ENCODE peak calls at places on chromosomes 3 and 15, in ten cellular contexts. K is adrenal gland, H is WERI-Rb-1, C is AG10803, G is testis, U is epithelial cell of esophagus, B is psoas muscle, R is keratinocyte, W is kidney, V is lower leg skin. M is an unnamed sample.

GRCh38 chr3:105598047-105598796 is 231.5 kb downstream of the ALCAM start:
- DNase-seq in U (peak; percentile 91), B (no peak), C (peak; percentile 90), W (no peak), V (no peak), R (peak; percentile 95), K (no peak), G (no peak), H (no peak), M (no peak)

GRCh38 chr15:62932436-62932835 is 110.1 kb upstream of the TPM1 start:
- DNase-seq in C (peak; percentile 99), H (no peak), U (no peak), B (no peak), K (no peak), R (no peak), G (no peak), V (no peak), W (no peak), M (no peak)

GRCh38 chr3:41932511-41932910 is 29.4 kb downstream of the ULK4 start:
- DNase-seq in K (no peak), W (no peak), G (no peak), V (no peak), U (no peak), R (no peak), C (no peak), B (no peak), H (no peak), M (no peak)

GRCh38 chr15:79661411-79661810 is 229.3 kb downstream of the MINAR1 start:
- DNase-seq in H (no peak), B (no peak), W (no peak), R (no peak), U (no peak), G (no peak), C (peak; percentile 64), V (no peak), K (no peak), M (no peak)

GRCh38 chr15:32028921-32029320 is 1.4 kb upstream of the CHRNA7 start:
- DNase-seq in B (no peak), W (no peak), R (no peak), V (no peak), G (no peak), C (no peak), K (no peak), U (no peak), H (peak; percentile 64), M (no peak)

GRCh38 chr3:161821591-161821990 is 325.0 kb downstream of the OTOL1 start:
- DNase-seq in V (no peak), C (no peak), B (no peak), W (no peak), R (no peak), U (no peak), G (no peak), K (no peak), H (no peak), M (no peak)

GRCh38 chr3:57052662-57053061 is 7.8 kb upstream of the SPATA12 start:
- DNase-seq in R (no peak), G (no peak), B (no peak), V (no peak), U (no peak), H (no peak), C (no peak), W (no peak), K (no peak), M (no peak)

GRCh38 chr15:55917881-55918296 is 75.5 kb downstream of the NEDD4 start:
- DNase-seq in W (no peak), U (peak; percentile 88), R (peak; percentile 69), H (peak; percentile 14), K (no peak), G (peak; percentile 28), B (no peak), C (peak; percentile 86), V (no peak), M (no peak)

GRCh38 chr3:115292131-115292530 is 145.0 kb upstream of the ZBTB20 start:
- DNase-seq in W (no peak), R (no peak), G (no peak), H (no peak), B (no peak), K (no peak), C (no peak), V (no peak), U (no peak), M (no peak)

GRCh38 chr3:115292677-115293076 is 145.6 kb upstream of the ZBTB20 start:
- DNase-seq in H (no peak), C (no peak), U (no peak), R (no peak), B (no peak), K (no peak), W (no peak), G (no peak), V (no peak), M (no peak)

GRCh38 chr3:115293321-115293720 is 146.2 kb upstream of the ZBTB20 start:
- DNase-seq in U (no peak), H (no peak), V (no peak), C (peak; percentile 51), W (no peak), B (no peak), K (no peak), G (no peak), R (no peak), M (no peak)
- TF ChIP-seq CTCF in U (no peak), H (no peak), V (no peak), C (no peak), W (no peak), B (no peak), K (no peak), G (no peak), R (no peak), M (no peak)

DNA sequence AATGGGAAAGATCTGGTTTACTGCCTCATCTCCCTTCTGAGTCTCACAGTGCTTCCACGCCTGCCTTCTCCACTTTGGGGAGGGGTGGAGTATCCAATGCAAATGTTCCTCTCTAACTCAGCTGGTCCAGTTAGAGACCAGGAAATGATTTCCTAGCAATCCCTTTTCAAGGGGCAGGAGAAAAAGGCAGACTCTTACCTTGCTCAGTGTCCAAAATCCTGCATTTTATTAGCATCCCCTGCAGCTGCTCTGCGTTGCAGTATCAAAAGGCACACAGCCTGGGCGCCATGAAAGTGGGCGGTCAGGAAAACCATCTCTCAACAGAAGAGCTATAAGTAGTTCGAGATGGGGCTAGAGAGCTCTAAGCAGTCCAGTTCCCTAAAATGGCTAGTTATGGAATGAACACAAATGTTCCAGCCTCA is 451.6 kb downstream of the FOXP1 start:
- DNase-seq in V (no peak), R (no peak), K (no peak), U (no peak), H (no peak), C (no peak), G (no peak), W (no peak), B (no peak), M (peak; percentile 47)
- H3K4me3 ChIP-seq in V (no peak overlapping the region), R (no peak overlapping the region), K (no peak overlapping the region), U (no peak overlapping the region), H (no peak overlapping the region), C (no peak overlapping the region), G (no peak overlapping the region), W (no peak overlapping the region), B (peak overlapping the region; percentile 63), M (peak overlapping the region; percentile 3)

GRCh38 chr3:120568198-120568523 is 28.0 kb upstream of the NDUFB4 start:
- DNase-seq in C (no peak), R (no peak), V (no peak), G (no peak), K (no peak), U (no peak), B (no peak), H (no peak), W (no peak), M (no peak)

GRCh38 chr3:120569224-120569915 is 26.8 kb upstream of the NDUFB4 start:
- DNase-seq in G (no peak), K (no peak), B (no peak), W (no peak), C (no peak), H (no peak), U (peak; percentile 25), R (no peak), V (no peak), M (no peak)

GRCh38 chr3:120568624-120569023 is 27.5 kb upstream of the NDUFB4 start:
- DNase-seq in H (no peak), U (peak; percentile 52), K (no peak), W (no peak), V (no peak), R (no peak), G (no peak), B (no peak), C (peak; percentile 27), M (no peak)

GRCh38 chr3:120566243-120566980 is 29.7 kb upstream of the NDUFB4 start:
- DNase-seq in K (peak; percentile 51), U (no peak), G (no peak), R (no peak), H (no peak), B (no peak), C (no peak), W (no peak), V (no peak), M (no peak)

GRCh38 chr3:120567370-120568197 is 28.6 kb upstream of the NDUFB4 start:
- DNase-seq in W (no peak), V (no peak), U (peak; percentile 29), R (no peak), H (peak; percentile 37), G (peak; percentile 56), C (peak; percentile 43), B (no peak), K (peak; percentile 52), M (no peak)
- TF ChIP-seq CTCF in W (peak; percentile 35), V (no peak), U (peak; percentile 50), R (peak; percentile 32), H (peak; percentile 31), G (no peak), C (peak; percentile 58), B (peak; percentile 23), K (peak; percentile 44), M (no peak)

GRCh38 chr3:127121850-127122249 is 71.1 kb upstream of the PRR23E start:
- DNase-seq in W (no peak), B (no peak), R (no peak), K (no peak), U (no peak), H (no peak), C (no peak), G (no peak), V (no peak), M (no peak)

GRCh38 chr3:127115691-127116351 is 77.1 kb upstream of the PRR23E start:
- DNase-seq in W (no peak), V (no peak), G (no peak), U (no peak), C (no peak), K (no peak), H (no peak), B (no peak), R (no peak), M (no peak)

GRCh38 chr3:127123533-127123932 is 69.4 kb upstream of the PRR23E start:
- DNase-seq in U (no peak), B (no peak), V (no peak), H (no peak), K (no peak), R (no peak), C (no peak), G (no peak), W (no peak), M (no peak)

GRCh38 chr3:127124135-127124534 is 68.8 kb upstream of the PRR23E start:
- DNase-seq in R (no peak), G (no peak), H (no peak), K (no peak), C (no peak), B (no peak), V (no peak), W (no peak), U (peak; percentile 29), M (no peak)

DNA sequence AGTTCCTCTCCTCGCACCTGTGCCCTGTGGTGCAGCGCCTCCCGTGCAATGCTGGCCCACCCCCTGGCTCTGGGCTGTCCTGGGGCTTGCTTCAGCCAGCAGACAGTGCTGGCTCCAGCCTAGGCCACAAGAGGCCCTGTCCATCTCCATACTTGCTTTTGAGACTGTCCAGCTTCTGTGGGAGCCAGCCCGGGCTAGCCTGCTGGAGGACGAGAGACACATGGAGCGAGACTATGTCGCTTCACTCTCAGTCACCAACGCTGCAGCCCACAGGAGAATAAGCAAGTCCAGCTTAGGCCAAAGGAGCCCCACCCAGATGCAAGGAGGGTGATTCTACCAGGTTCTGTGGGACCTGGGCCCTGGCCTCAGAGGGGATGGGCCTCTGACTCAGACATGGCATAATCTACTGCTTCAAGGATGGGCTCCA is 71.7 kb upstream of the PRR23E start:
- DNase-seq in H (no peak), B (no peak), U (no peak), V (no peak), G (no peak), R (no peak), K (no peak), W (no peak), C (no peak), M (no peak)
- H3K4me3 ChIP-seq in H (no peak overlapping the region), B (no peak overlapping the region), U (no peak overlapping the region), V (no peak overlapping the region), G (no peak overlapping the region), R (no peak overlapping the region), K (no peak overlapping the region), W (no peak overlapping the region), C (no peak overlapping the region), M (no peak overlapping the region)

M was measured in heart left ventricle.